ENCODE peak calls at places on chromosome 5, in seven cellular contexts. B is neuronal stem cell, I is H9, U is mesendoderm, M is H1, K is trophoblast cell, O is IMR-90. W is an unnamed sample.

GRCh38 chr5:142680605-142681259 is 5.2 kb downstream of the FGF1 start:
- DNase-seq in B (no peak), I (no peak), U (peak), M (no peak), K (peak), O (peak), W (peak)

GRCh38 chr5:120817044-120817985 is 353.2 kb downstream of the PRR16 start:
- DNase-seq in B (no peak), I (peak), U (peak), M (peak), K (no peak), O (peak), W (peak)

GRCh38 chr5:35904443-35905132 is 33.8 kb downstream of the CAPSL start:
- DNase-seq in B (no peak), I (no peak), U (no peak), M (no peak), K (no peak), O (no peak), W (no peak)

GRCh38 chr5:103562084-103562452 is 521 bp downstream of the NUDT12 start:
- DNase-seq in B (peak), I (no peak), U (no peak), M (no peak), K (no peak), O (no peak), W (no peak)

GRCh38 chr5:86971034-86971511 is 296.6 kb upstream of the RASA1 start:
- DNase-seq in B (no peak), I (no peak), U (peak), M (no peak), K (no peak), O (peak), W (peak)

GRCh38 chr5:115366223-115366622 is 69.8 kb upstream of the CCDC112 start:
- DNase-seq in B (no peak), I (no peak), U (peak), M (no peak), K (peak), O (peak), W (peak)

GRCh38 chr5:24005384-24005783 is 498.0 kb downstream of the PRDM9 start:
- DNase-seq in B (no peak), I (no peak), U (no peak), M (no peak), K (no peak), O (no peak), W (no peak)

GRCh38 chr5:72459089-72459661 is 48.0 kb downstream of the ZNF366 start:
- DNase-seq in B (no peak), I (no peak), U (no peak), M (no peak), K (no peak), O (no peak), W (no peak)

GRCh38 chr5:93582677-93583524 is at the start of gene NR2F1:
- DNase-seq in B (peak), I (peak), U (peak), M (peak), K (no peak), O (peak), W (peak)

GRCh38 chr5:8997542-8998070 is 548.3 kb downstream of the SEMA5A start:
- DNase-seq in B (no peak), I (no peak), U (no peak), M (no peak), K (no peak), O (no peak), W (no peak)

GRCh38 chr5:166781729-166782128 is 1509.7 kb upstream of the WWC1 start:
- DNase-seq in B (peak), I (peak), U (peak), M (peak), K (no peak), O (no peak), W (peak)

GRCh38 chr5:78547731-78548189 is 100.8 kb downstream of the LHFPL2 start:
- DNase-seq in B (no peak), I (no peak), U (no peak), M (no peak), K (no peak), O (peak), W (peak)

GRCh38 chr5:177478711-177479646 is 5.5 kb upstream of the DBN1 start:
- DNase-seq in B (no peak), I (no peak), U (no peak), M (no peak), K (peak), O (peak), W (peak)

DNA sequence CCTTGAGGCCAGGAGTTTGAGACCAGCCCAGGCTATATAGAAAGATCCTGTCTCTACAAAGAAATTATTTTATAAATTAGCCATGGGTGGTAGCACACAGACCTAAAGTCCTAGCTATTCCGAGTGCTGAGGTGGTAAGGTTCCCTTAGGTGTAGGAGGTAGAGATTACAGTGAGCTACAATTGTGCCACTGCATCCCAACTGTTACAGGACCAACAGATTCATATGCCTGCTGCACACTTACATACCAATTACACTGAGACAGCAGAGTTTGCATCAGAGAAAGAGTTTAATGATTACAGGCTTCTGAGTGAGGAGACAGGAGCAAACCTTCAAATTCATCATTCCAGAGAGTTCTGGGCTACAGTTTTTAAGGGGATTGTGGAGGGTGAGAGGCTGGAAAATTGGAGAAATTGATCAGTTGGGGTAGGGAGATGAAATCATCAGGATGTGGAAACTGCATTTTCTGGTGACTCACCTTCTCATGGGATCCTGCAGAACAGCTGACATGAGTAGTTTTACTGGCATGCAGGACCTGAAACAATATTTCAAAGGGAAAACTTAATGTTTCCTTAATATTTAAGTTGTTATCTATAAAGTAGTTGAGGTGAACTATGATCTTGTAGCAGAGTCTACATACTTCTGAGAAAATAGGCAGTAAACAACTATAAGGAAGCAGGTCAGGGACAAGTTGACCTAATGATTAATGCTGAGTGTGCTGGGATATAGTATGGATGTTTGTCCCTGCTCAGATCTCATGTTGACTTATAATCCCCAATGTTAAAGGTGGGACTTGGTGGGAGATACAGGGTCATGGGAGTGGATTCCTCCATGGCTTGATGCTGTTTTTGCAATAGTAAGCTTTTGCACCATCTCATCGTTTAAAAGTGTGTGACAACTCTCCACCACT is 54.7 kb downstream of the ANXA2R start:
- DNase-seq in B (no peak), I (no peak), U (no peak), M (no peak), K (peak), O (peak), W (peak)
- H4K8ac ChIP-seq in B (no peak), I (no peak), U (no peak), M (no peak), K (no peak), O (peak), W (peak)

GRCh38 chr5:80870442-80870841 is 89.7 kb upstream of the RASGRF2 start:
- DNase-seq in B (no peak), I (no peak), U (peak), M (no peak), K (no peak), O (no peak), W (no peak)
- H4K8ac ChIP-seq in B (no peak), I (no peak), U (no peak), M (no peak), K (no peak), O (no peak), W (no peak)

GRCh38 chr5:179139936-179140235 is 79.7 kb downstream of the ZNF354C start:
- DNase-seq in B (no peak), I (no peak), U (no peak), M (no peak), K (no peak), O (no peak), W (no peak)

GRCh38 chr5:179137001-179137642 is 76.9 kb downstream of the ZNF354C start:
- DNase-seq in B (no peak), I (no peak), U (no peak), M (no peak), K (no peak), O (no peak), W (no peak)

GRCh38 chr5:179137643-179138567 is 77.7 kb downstream of the ZNF354C start:
- DNase-seq in B (no peak), I (no peak), U (no peak), M (no peak), K (no peak), O (no peak), W (no peak)

GRCh38 chr5:179139111-179139935 is 79.2 kb downstream of the ZNF354C start:
- DNase-seq in B (no peak), I (no peak), U (no peak), M (no peak), K (no peak), O (no peak), W (no peak)

GRCh38 chr5:179138568-179138925 is 78.4 kb downstream of the ZNF354C start:
- DNase-seq in B (no peak), I (no peak), U (no peak), M (no peak), K (no peak), O (no peak), W (no peak)
- H4K8ac ChIP-seq in B (no peak), I (no peak), U (no peak), M (peak), K (no peak), O (no peak), W (no peak)

GRCh38 chr5:73663161-73663859 is 37.3 kb downstream of the ARHGEF28 start:
- DNase-seq in B (no peak), I (no peak), U (no peak), M (no peak), K (no peak), O (no peak), W (no peak)
- H4K8ac ChIP-seq in B (no peak), I (no peak), U (no peak), M (no peak), K (no peak), O (no peak), W (no peak)

GRCh38 chr5:172493906-172494305 is 39.6 kb upstream of the SH3PXD2B start:
- DNase-seq in B (no peak), I (peak), U (no peak), M (no peak), K (no peak), O (no peak), W (no peak)

GRCh38 chr5:172492097-172492840 is 37.9 kb upstream of the SH3PXD2B start:
- DNase-seq in B (no peak), I (peak), U (no peak), M (no peak), K (no peak), O (no peak), W (no peak)

GRCh38 chr5:172494630-172495505 is 40.5 kb upstream of the SH3PXD2B start:
- DNase-seq in B (no peak), I (peak), U (no peak), M (peak), K (no peak), O (no peak), W (no peak)

GRCh38 chr5:172491481-172491880 is 37.2 kb upstream of the SH3PXD2B start:
- DNase-seq in B (no peak), I (peak), U (no peak), M (no peak), K (no peak), O (no peak), W (no peak)

DNA sequence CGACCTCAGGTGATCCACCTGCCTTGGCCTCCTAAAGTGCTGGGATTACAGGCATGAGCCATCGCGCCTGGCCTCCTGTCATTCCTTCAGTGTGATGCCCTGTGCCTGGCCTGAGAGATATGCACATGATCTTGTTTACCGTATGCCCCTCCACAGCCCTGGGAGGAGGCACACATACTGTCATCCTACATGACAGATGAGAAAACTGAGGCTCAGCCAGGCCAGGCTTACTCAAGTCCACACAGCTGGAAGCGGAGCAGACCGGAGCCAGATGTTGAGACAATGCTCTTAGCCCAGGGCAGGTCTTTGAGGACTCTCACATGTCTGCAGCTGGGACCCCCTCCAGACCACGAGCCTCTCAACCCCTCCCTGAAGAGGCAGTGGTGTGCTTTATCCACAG is 38.7 kb upstream of the SH3PXD2B start:
- DNase-seq in B (no peak), I (peak), U (no peak), M (no peak), K (no peak), O (no peak), W (no peak)
- H4K8ac ChIP-seq in B (no peak), I (no peak), U (no peak), M (no peak), K (no peak), O (no peak), W (no peak)

GRCh38 chr5:128475693-128476092 is 62.4 kb downstream of the FBN2 start:
- DNase-seq in B (no peak), I (no peak), U (peak), M (no peak), K (no peak), O (no peak), W (no peak)

GRCh38 chr5:128472919-128473318 is 65.1 kb downstream of the FBN2 start:
- DNase-seq in B (no peak), I (no peak), U (no peak), M (no peak), K (no peak), O (no peak), W (no peak)

GRCh38 chr5:128469924-128470323 is 68.1 kb downstream of the FBN2 start:
- DNase-seq in B (no peak), I (no peak), U (no peak), M (no peak), K (no peak), O (peak), W (peak)

GRCh38 chr5:128472032-128472431 is 66.0 kb downstream of the FBN2 start:
- DNase-seq in B (no peak), I (no peak), U (no peak), M (no peak), K (peak), O (no peak), W (no peak)

GRCh38 chr5:128470663-128471062 is 67.4 kb downstream of the FBN2 start:
- DNase-seq in B (no peak), I (no peak), U (no peak), M (no peak), K (peak), O (peak), W (peak)
- H4K8ac ChIP-seq in B (no peak), I (no peak), U (no peak), M (no peak), K (no peak), O (no peak), W (no peak)

GRCh38 chr5:129110742-129111141 is 16.2 kb downstream of the ISOC1 start:
- DNase-seq in B (no peak), I (no peak), U (no peak), M (no peak), K (no peak), O (peak), W (no peak)

GRCh38 chr5:129103397-129103796 is 8.8 kb downstream of the ISOC1 start:
- DNase-seq in B (no peak), I (no peak), U (no peak), M (no peak), K (no peak), O (no peak), W (no peak)

GRCh38 chr5:129107637-129108036 is 13.1 kb downstream of the ISOC1 start:
- DNase-seq in B (no peak), I (no peak), U (no peak), M (no peak), K (no peak), O (no peak), W (no peak)

GRCh38 chr5:129101794-129102193 is 7.2 kb downstream of the ISOC1 start:
- DNase-seq in B (no peak), I (no peak), U (no peak), M (no peak), K (no peak), O (no peak), W (no peak)

DNA sequence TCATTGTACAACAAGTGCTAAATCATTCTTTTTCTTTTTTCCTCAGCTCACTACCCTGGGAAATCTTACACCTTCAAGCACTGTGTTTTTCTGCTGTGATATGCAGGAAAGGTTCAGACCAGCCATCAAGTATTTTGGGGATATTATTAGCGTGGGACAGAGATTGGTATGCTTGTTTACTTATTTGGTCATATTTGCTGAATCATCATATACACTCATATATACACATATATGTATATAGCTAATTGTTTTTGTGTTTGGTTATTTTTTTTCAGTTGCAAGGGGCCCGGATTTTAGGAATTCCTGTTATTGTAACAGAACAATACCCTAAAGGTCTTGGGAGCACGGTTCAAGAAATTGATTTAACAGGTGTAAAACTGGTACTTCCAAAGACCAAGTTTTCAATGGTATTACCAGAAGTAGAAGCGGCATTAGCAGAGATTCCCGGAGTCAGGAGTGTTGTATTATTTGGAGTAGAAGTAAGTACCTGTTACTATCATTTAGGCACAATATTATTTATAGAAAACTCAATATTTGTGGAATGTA is 10.4 kb downstream of the ISOC1 start:
- DNase-seq in B (no peak), I (no peak), U (no peak), M (no peak), K (no peak), O (no peak), W (no peak)
- H4K8ac ChIP-seq in B (no peak), I (no peak), U (no peak), M (no peak), K (no peak), O (no peak), W (no peak)

DNA sequence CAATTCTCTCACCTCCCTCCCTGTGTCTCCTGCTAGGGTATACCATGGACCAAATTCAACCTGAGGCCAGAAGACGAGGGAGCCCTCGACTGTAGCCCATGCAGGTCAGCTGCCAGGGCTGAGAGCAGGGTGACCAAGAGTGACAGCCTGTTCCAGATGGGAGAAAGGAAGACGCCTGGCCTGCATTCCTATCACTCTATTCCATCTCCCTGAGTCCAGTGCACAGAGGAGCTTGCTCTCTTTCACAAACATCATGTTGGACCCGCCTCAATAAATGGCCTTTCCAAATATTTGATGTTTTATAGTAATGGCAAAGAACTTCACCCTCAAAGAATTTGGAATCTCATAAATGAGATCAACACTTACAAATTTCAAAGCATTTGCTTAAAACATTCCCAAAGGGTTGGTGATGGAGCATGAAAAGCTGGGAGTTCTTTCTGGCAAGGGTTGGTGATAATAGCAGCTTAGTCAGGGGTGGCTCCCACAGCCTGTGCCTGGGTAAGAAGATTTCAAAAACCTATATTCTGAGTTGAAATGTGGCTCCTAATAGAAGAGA is 393.2 kb downstream of the EFNA5 start:
- DNase-seq in B (no peak), I (no peak), U (no peak), M (no peak), K (no peak), O (no peak), W (no peak)
- H4K8ac ChIP-seq in B (no peak), I (no peak), U (no peak), M (no peak), K (no peak), O (no peak), W (no peak)

GRCh38 chr5:135873831-135874230 is 21.8 kb downstream of the IL9 start:
- DNase-seq in B (no peak), I (no peak), U (peak), M (no peak), K (no peak), O (no peak), W (no peak)
- H4K8ac ChIP-seq in B (no peak), I (no peak), U (no peak), M (no peak), K (no peak), O (no peak), W (no peak)